ENCODE peak calls at places on chromosome 16, in seven cellular contexts. O is breast epithelium, N is suprapubic skin, K is GM10248, I is dorsolateral prefrontal cortex, W is omental fat pad, V is H9. R is an unnamed sample.

GRCh38 chr16:19517424-19518089 is 4.3 kb downstream of the GDE1 start:
- DNase-seq in O (no peak), K (no peak), N (no peak), V (no peak), W (no peak), I (no peak), R (no peak)

GRCh38 chr16:28589930-28590329 is 6.9 kb downstream of the SULT1A2 start:
- DNase-seq in N (no peak), I (no peak), K (no peak), O (no peak), W (no peak), V (no peak), R (no peak)

GRCh38 chr16:26673011-26673410 is 393.7 kb upstream of the C16orf82 start:
- DNase-seq in O (no peak), W (no peak), V (no peak), K (no peak), N (no peak), I (no peak), R (no peak)

GRCh38 chr16:22240023-22240697 is 34.1 kb downstream of the EEF2K start:
- DNase-seq in V (no peak), W (no peak), N (no peak), I (no peak), O (no peak), K (no peak), R (no peak)

GRCh38 chr16:81036751-81037350 is 1.2 kb downstream of the ATMIN start:
- DNase-seq in K (peak), I (no peak), W (no peak), O (no peak), N (no peak), V (no peak), R (no peak)

GRCh38 chr16:17510532-17510931 is 39.8 kb upstream of the XYLT1 start:
- DNase-seq in K (no peak), N (no peak), W (no peak), O (no peak), V (no peak), I (no peak), R (no peak)

GRCh38 chr16:17382514-17382913 is 88.2 kb downstream of the XYLT1 start:
- DNase-seq in I (no peak), K (no peak), O (no peak), W (no peak), V (no peak), N (no peak), R (no peak)

GRCh38 chr16:56518435-56518834 is 1.4 kb downstream of the BBS2 start:
- DNase-seq in W (no peak), I (no peak), N (no peak), K (no peak), V (no peak), O (no peak), R (no peak)

GRCh38 chr16:27969574-27969973 is 93.9 kb downstream of the GSG1L start:
- DNase-seq in W (no peak), O (no peak), V (no peak), N (no peak), K (no peak), I (no peak), R (no peak)

GRCh38 chr16:89923640-89924297 is 627 bp downstream of the TUBB3 start:
- DNase-seq in I (no peak), V (peak), W (no peak), N (no peak), O (no peak), K (no peak), R (no peak)

GRCh38 chr16:74931445-74931844 is 53.5 kb downstream of the WDR59 start:
- DNase-seq in I (no peak), W (no peak), N (no peak), O (no peak), V (no peak), K (no peak), R (no peak)

GRCh38 chr16:74939688-74940087 is 45.2 kb downstream of the WDR59 start:
- DNase-seq in O (no peak), V (no peak), K (no peak), W (no peak), I (no peak), N (peak), R (no peak)

DNA sequence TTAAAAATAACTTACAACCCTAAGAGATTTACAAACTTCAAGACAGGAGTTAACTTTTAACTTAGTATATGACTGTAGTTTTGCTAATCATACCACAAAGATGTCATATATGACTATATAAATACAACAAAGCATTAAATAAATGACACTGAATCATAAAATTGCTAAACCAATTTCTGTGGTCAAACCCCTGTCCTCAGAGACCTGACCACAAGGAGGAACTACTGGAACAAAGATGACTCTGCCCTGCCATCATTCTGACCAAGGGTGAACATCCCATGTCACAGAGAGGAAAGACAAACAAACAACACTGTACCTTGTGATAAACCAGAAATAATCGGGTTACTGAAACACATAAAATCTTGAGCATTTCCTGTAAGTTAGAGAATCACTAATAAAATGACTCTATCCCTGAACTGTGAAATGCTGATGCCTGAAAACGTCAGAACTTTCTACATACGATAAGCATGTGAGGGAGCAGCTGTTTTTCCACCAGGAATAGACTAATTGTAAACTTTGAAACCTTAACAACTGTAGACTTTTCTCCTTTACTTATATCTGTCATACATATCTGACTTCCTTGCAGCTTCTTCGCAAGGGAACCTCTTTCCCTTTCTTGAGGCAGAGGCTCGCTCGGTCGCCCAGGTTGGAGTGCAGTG is 47.9 kb downstream of the WDR59 start:
- DNase-seq in K (peak), O (no peak), V (no peak), W (no peak), N (no peak), I (no peak), R (no peak)
- TF ChIP-seq CTCF in K (no peak), O (no peak), V (no peak), W (no peak), N (no peak), I (no peak), R (no peak)

GRCh38 chr16:898216-898615 is 72.6 kb downstream of the LMF1 start:
- DNase-seq in I (no peak), O (no peak), N (no peak), W (no peak), K (no peak), V (no peak), R (no peak)
- TF ChIP-seq CTCF in I (no peak), O (no peak), N (no peak), W (no peak), K (no peak), V (no peak), R (no peak)

DNA sequence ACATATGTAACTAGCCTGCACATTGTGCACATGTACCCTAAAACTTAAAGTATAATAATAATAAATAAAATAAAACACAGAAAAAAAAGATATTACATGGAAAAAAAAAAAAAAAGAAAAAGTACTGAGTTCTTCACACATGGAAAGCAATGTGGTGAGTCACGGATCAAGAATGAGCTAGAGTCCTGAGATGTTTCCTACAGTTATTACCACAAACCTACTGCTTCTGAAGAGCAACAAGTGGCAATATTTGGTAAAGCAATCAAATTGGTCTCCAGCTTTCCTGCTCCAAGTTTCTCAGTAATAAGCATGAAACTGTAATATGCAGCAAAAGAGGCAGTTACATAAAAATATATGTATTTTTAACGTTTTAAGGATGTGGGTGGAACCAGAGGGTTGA is 223.3 kb upstream of the SALL1 start:
- DNase-seq in O (no peak), K (no peak), W (no peak), I (no peak), N (no peak), V (no peak), R (no peak)
- TF ChIP-seq CTCF in O (no peak), K (no peak), W (no peak), I (no peak), N (no peak), V (no peak), R (no peak)

DNA sequence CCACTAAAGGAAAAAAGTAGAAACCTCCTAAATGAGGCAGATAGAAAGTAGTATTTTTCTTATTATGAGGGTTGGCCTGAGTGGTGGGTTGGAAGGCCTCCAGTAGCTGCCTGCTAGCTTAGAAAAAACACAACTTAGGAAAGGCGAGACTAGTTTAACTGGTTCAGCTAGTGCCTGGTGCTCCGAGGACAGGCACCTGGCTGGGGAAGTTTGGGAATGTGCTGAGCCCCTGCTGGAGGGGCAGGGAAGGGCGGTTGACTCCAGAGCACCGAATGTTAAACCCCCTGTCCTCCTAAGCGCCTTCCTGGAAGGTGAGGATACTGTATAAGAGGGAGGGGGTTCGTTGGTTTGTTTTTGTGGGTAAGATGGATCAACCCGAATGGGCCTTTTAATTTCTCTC is 19.9 kb downstream of the LDHD start:
- DNase-seq in N (no peak), I (no peak), O (no peak), K (no peak), V (peak), W (no peak), R (no peak)
- TF ChIP-seq CTCF in N (peak), I (no peak), O (peak), K (no peak), V (peak), W (no peak), R (peak)

GRCh38 chr16:83517398-83517797 is 290.4 kb upstream of the HSBP1 start:
- DNase-seq in O (no peak), W (no peak), N (no peak), K (no peak), V (no peak), I (no peak), R (no peak)

GRCh38 chr16:83515395-83515794 is 292.4 kb upstream of the HSBP1 start:
- DNase-seq in W (no peak), O (no peak), I (no peak), V (no peak), K (no peak), N (no peak), R (no peak)

DNA sequence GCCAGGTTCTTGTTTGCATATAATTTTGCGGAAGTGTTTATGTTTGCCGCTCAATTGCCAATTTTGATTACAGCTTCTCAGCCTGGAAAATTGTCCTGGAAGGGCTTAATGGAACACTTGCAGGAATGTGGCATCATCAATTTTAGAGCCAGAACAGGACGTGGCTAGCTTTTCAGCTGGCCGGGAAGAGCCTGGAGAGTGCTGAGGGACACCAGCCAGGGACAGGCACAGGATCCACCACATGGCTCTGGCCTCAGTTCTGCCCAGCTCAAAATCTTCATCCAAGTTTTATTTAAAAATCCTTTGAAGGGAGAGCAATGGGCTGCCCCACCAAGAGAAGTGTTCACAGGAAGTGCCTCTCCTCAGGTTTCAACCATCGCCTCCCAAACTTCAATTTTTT is 287.2 kb upstream of the HSBP1 start:
- DNase-seq in O (no peak), N (no peak), W (no peak), I (no peak), V (no peak), K (no peak), R (no peak)
- TF ChIP-seq CTCF in O (no peak), N (no peak), W (no peak), I (no peak), V (no peak), K (no peak), R (no peak)

GRCh38 chr16:13435873-13436474 is 484.0 kb upstream of the ERCC4 start:
- DNase-seq in N (no peak), O (no peak), W (no peak), V (peak), K (no peak), I (no peak), R (no peak)
- TF ChIP-seq CTCF in N (no peak), O (no peak), W (no peak), V (peak), K (peak), I (no peak), R (no peak)

GRCh38 chr16:592518-593306 is 2.8 kb downstream of the RAB40C start:
- DNase-seq in I (peak), V (no peak), W (no peak), K (no peak), N (no peak), O (no peak), R (no peak)
- TF ChIP-seq CTCF in I (no peak), V (no peak), W (no peak), K (no peak), N (peak), O (peak), R (no peak)

GRCh38 chr16:10923146-10923649 is 19.1 kb downstream of the DEXI start:
- DNase-seq in W (no peak), K (no peak), N (no peak), V (no peak), O (no peak), I (no peak), R (no peak)

GRCh38 chr16:10923650-10924214 is 18.5 kb downstream of the DEXI start:
- DNase-seq in V (no peak), N (no peak), W (no peak), O (no peak), K (no peak), I (peak), R (no peak)

GRCh38 chr16:10927497-10928112 is 14.7 kb downstream of the DEXI start:
- DNase-seq in O (no peak), I (no peak), K (no peak), W (no peak), N (no peak), V (no peak), R (no peak)

GRCh38 chr16:10926867-10927266 is 15.4 kb downstream of the DEXI start:
- DNase-seq in N (no peak), W (no peak), K (no peak), V (no peak), I (no peak), O (no peak), R (no peak)

GRCh38 chr16:10926094-10926493 is 16.2 kb downstream of the DEXI start:
- DNase-seq in V (no peak), O (no peak), N (no peak), I (no peak), K (no peak), W (no peak), R (no peak)
- TF ChIP-seq CTCF in V (no peak), O (no peak), N (no peak), I (no peak), K (no peak), W (no peak), R (no peak)

GRCh38 chr16:13099822-13100221 is 198.4 kb downstream of the SHISA9 start:
- DNase-seq in K (no peak), V (peak), N (no peak), W (no peak), I (no peak), O (no peak), R (no peak)

GRCh38 chr16:13100970-13101369 is 199.6 kb downstream of the SHISA9 start:
- DNase-seq in N (no peak), W (no peak), O (no peak), V (no peak), I (no peak), K (no peak), R (no peak)

GRCh38 chr16:13093676-13094075 is 192.3 kb downstream of the SHISA9 start:
- DNase-seq in N (no peak), V (peak), W (no peak), K (no peak), O (no peak), I (no peak), R (no peak)

GRCh38 chr16:13098536-13098935 is 197.1 kb downstream of the SHISA9 start:
- DNase-seq in N (no peak), V (no peak), I (no peak), K (no peak), O (no peak), W (no peak), R (no peak)

GRCh38 chr16:13095061-13095460 is 193.7 kb downstream of the SHISA9 start:
- DNase-seq in O (no peak), N (no peak), V (no peak), K (no peak), W (no peak), I (no peak), R (no peak)
- TF ChIP-seq CTCF in O (no peak), N (no peak), V (no peak), K (no peak), W (no peak), I (no peak), R (no peak)

DNA sequence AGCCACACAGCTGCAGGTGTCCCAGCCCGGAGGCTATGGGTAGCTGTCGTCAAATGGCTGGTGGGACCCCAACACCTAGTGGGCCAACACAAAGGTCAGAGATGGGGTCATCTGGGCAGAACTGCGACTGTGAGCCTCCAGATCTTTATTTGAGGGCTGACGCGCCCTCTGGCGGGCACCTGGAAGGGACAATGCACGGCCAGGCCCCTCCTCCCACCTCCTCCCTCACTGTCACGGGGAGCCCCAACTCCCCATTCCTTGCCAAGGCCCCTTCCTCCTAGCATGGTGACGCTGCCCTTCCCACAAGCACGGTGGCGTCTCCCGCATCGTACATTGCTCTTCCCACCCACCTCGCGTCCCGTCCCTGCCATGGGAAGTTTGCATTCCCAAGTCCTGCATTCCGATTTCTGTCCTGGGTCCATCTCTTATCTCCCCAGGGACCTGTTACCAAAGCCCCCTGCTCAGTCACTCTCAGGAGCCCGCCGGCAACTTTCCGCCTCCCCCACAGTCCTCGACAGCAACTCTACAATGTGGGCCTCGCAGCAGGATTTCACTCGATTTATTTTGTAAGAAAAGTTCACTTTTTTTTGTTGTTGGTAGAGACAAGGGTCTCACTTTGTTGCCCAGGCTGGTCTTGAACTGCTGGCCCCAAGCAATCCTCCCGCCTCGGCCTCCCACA is 1.0 kb downstream of the TLE7 start:
- DNase-seq in K (peak), I (no peak), N (no peak), W (no peak), O (no peak), V (peak), R (no peak)
- TF ChIP-seq CTCF in K (no peak), I (no peak), N (no peak), W (no peak), O (no peak), V (peak), R (peak)